ENCODE peak calls at places on chromosome 6, in nine cellular contexts. T is iPS DF 6.9, Q is sigmoid colon, D is Panc1, H is right cardiac atrium, L is upper lobe of right lung, X is heart right ventricle, F is K562, R is neuronal stem cell. U is an unnamed sample.
A peak's percentile ranks its signal among the peaks of the same experiment; 100 is the strongest.

GRCh38 chr6:95685817-95686216 is 108.5 kb downstream of the MANEA start:
- DNase-seq in D (no peak), H (no peak), L (no peak), R (peak; percentile 9), T (no peak), Q (no peak), F (no peak), X (no peak), U (no peak)

GRCh38 chr6:38933426-38933825 is 115.2 kb upstream of the GLP1R start:
- DNase-seq in R (no peak), L (no peak), T (no peak), X (no peak), Q (no peak), D (no peak), F (no peak), H (no peak), U (peak; percentile 21)

GRCh38 chr6:155234687-155235543 is 28.9 kb upstream of the CLDN20 start:
- DNase-seq in R (no peak), F (no peak), D (no peak), L (no peak), X (no peak), T (no peak), H (no peak), Q (no peak), U (no peak)

GRCh38 chr6:13505345-13505734 is 17.9 kb upstream of the GFOD1 start:
- DNase-seq in H (no peak), R (no peak), F (no peak), Q (no peak), X (no peak), L (no peak), D (no peak), T (no peak), U (no peak)

GRCh38 chr6:4533576-4533975 is 242.6 kb upstream of the CDYL start:
- DNase-seq in L (no peak), X (no peak), F (no peak), R (no peak), D (no peak), T (no peak), H (no peak), Q (no peak), U (no peak)

GRCh38 chr6:101722481-101722880 is 329.0 kb downstream of the GRIK2 start:
- DNase-seq in R (no peak), Q (no peak), D (no peak), L (no peak), T (no peak), X (no peak), F (no peak), H (no peak), U (peak; percentile 54)

GRCh38 chr6:3073382-3073781 is 5.1 kb downstream of the RIPK1 start:
- DNase-seq in F (no peak), D (no peak), R (no peak), Q (no peak), L (no peak), T (no peak), X (no peak), H (no peak), U (no peak)

GRCh38 chr6:16337280-16337975 is 99.0 kb downstream of the GMPR start:
- DNase-seq in F (no peak), H (peak; percentile 98), T (no peak), L (peak; percentile 79), Q (peak; percentile 96), D (no peak), R (no peak), X (peak; percentile 97), U (peak; percentile 98)

GRCh38 chr6:111673086-111673485 is 67.4 kb upstream of the TRAF3IP2 start:
- DNase-seq in R (no peak), D (no peak), L (no peak), T (no peak), F (no peak), H (no peak), X (no peak), Q (no peak), U (no peak)

GRCh38 chr6:11622156-11622555 is 84.6 kb downstream of the TMEM170B start:
- DNase-seq in R (no peak), F (no peak), Q (no peak), H (no peak), X (no peak), L (no peak), D (no peak), T (no peak), U (no peak)

GRCh38 chr6:11615214-11615602 is 77.7 kb downstream of the TMEM170B start:
- DNase-seq in D (no peak), X (no peak), H (no peak), F (no peak), R (no peak), Q (no peak), T (no peak), L (no peak), U (no peak)

GRCh38 chr6:11616200-11616611 is 78.7 kb downstream of the TMEM170B start:
- DNase-seq in Q (no peak), D (no peak), L (no peak), F (no peak), H (no peak), T (no peak), X (no peak), R (no peak), U (peak; percentile 50)

GRCh38 chr6:11621119-11621518 is 83.6 kb downstream of the TMEM170B start:
- DNase-seq in F (no peak), L (no peak), D (no peak), Q (no peak), R (no peak), H (no peak), T (no peak), X (no peak), U (no peak)

GRCh38 chr6:11618533-11618932 is 81.0 kb downstream of the TMEM170B start:
- DNase-seq in L (no peak), R (no peak), T (no peak), H (no peak), F (no peak), Q (no peak), D (no peak), X (no peak), U (no peak)
- H3K27ac ChIP-seq in L (no peak overlapping the region), R (no peak overlapping the region), T (no peak overlapping the region), H (no peak overlapping the region), F (no peak overlapping the region), Q (no peak overlapping the region), D (no peak overlapping the region), X (no peak overlapping the region), U (no peak overlapping the region)

GRCh38 chr6:81003894-81004293 is 748.6 kb downstream of the TENT5A start:
- DNase-seq in T (no peak), X (no peak), Q (no peak), R (no peak), F (no peak), D (no peak), L (no peak), H (no peak), U (no peak)

GRCh38 chr6:81003156-81003555 is 749.3 kb downstream of the TENT5A start:
- DNase-seq in Q (no peak), H (no peak), T (no peak), F (no peak), L (no peak), X (no peak), R (no peak), D (no peak), U (no peak)

DNA sequence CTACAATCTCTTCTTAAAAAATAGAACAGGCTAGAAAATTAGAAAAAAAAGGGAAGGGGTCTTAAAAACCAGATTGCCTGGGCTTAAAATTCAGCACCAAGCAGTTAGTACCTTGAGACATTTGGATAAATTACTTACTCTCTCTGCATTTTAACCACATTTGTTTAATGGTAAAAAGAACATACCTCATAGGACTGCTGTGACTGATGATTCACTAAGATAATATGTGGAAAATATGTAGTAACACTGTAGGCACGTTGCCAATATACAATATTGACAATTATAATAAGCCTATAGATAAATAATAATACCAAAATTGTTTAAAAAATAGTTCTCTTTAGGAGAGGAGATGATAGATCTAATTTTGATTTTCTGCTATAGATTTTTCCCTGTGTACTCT is 750.4 kb downstream of the TENT5A start:
- DNase-seq in R (no peak), F (no peak), X (no peak), Q (no peak), T (no peak), D (no peak), H (no peak), L (no peak), U (peak; percentile 25)
- H3K4me3 ChIP-seq in R (no peak overlapping the region), F (no peak overlapping the region), X (no peak overlapping the region), Q (no peak overlapping the region), T (no peak overlapping the region), D (no peak overlapping the region), H (no peak overlapping the region), L (no peak overlapping the region), U (no peak overlapping the region)

DNA sequence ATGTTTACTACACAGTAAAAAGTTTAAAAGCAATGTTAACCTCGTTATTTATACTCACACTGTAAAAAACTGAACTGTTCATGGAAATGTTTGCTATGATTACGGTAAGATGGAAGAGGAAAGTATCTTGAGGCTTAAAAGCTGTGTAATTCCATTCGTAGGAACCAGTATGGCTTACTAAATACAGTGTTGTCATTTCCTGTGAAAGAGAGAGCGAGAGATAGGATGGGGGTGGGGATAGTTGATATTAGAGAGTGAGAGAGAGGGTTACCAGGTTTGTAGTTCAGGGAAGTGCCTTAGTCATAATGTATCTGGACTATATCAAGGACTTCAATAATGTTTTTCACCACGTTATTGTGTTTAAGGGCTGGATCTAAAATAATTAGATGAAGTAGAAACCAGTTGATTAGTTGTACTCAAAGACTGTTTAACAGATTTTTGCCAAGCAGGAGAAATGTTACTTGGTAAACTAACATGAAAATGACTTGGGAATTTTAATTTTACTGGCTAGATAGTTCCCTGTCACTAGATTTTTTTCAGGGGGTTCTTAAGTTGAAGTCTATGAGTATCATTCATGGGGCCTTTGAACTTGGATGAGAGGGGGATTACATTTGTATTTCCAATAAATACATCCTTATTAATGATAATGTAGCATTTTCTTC is 30.4 kb downstream of the AFDN start:
- DNase-seq in T (no peak), X (no peak), H (no peak), L (no peak), F (peak; percentile 50), R (no peak), D (peak; percentile 78), Q (no peak), U (peak; percentile 49)
- H3K27ac ChIP-seq in T (no peak overlapping the region), X (no peak overlapping the region), H (no peak overlapping the region), L (no peak overlapping the region), F (peak overlapping the region; percentile 96), R (no peak overlapping the region), D (peak overlapping the region; percentile 82), Q (peak overlapping the region; percentile 84), U (peak overlapping the region; percentile 82)

GRCh38 chr6:134211297-134211696 is 106.6 kb downstream of the SGK1 start:
- DNase-seq in L (no peak), X (no peak), R (no peak), Q (no peak), H (no peak), T (no peak), F (no peak), D (no peak), U (no peak)

GRCh38 chr6:134216304-134217029 is 101.4 kb downstream of the SGK1 start:
- DNase-seq in X (no peak), T (no peak), Q (no peak), D (no peak), F (no peak), L (no peak), R (no peak), H (no peak), U (no peak)

GRCh38 chr6:134221250-134221649 is 96.7 kb downstream of the SGK1 start:
- DNase-seq in D (no peak), F (no peak), Q (no peak), H (no peak), L (no peak), X (no peak), T (no peak), R (no peak), U (no peak)

GRCh38 chr6:134217516-134218140 is 100.3 kb downstream of the SGK1 start:
- DNase-seq in X (no peak), F (no peak), T (no peak), R (no peak), H (no peak), L (no peak), Q (no peak), D (no peak), U (no peak)

GRCh38 chr6:134217110-134217509 is 100.8 kb downstream of the SGK1 start:
- DNase-seq in R (no peak), Q (no peak), H (no peak), X (no peak), F (no peak), L (no peak), D (no peak), T (no peak), U (no peak)
- H3K4me3 ChIP-seq in R (no peak overlapping the region), Q (no peak overlapping the region), H (no peak overlapping the region), X (no peak overlapping the region), F (no peak overlapping the region), L (no peak overlapping the region), D (no peak overlapping the region), T (no peak overlapping the region), U (no peak overlapping the region)

U was measured in cardiac muscle cell.